ENCODE peak calls at places on chromosome 18, in five cellular contexts. H is NCI-H2029; B is stimulated activated CD4-positive, alpha-beta T cell treated with anti-CD3 and anti-CD28 coated beads, Interleukin-12 subunit alpha, Interleukin-12 subunit beta, amount 100 ng/mL, for 4 hours; T is iPS DF 6.9; C is kidney tubule cell. E is an unnamed sample.

GRCh38 chr18:49757513-49758262 is 55.6 kb downstream of the ACAA2 start:
- DNase-seq in H (no peak), B (no peak), T (no peak), C (no peak), E (no peak)

GRCh38 chr18:28007841-28008240 is 169.1 kb downstream of the CDH2 start:
- DNase-seq in H (no peak), B (no peak), T (no peak), C (peak), E (no peak)

GRCh38 chr18:66440433-66440832 is 163.5 kb downstream of the CDH19 start:
- DNase-seq in H (no peak), B (no peak), T (no peak), C (no peak), E (no peak)

GRCh38 chr18:42412281-42412680 is 457.2 kb downstream of the PIK3C3 start:
- DNase-seq in H (no peak), B (no peak), T (no peak), C (peak), E (no peak)

GRCh38 chr18:45830917-45831316 is 5.4 kb downstream of the SIGLEC15 start:
- DNase-seq in H (no peak), B (no peak), T (no peak), C (no peak), E (no peak)

GRCh38 chr18:70288851-70289328 is at the start of gene SOCS6:
- DNase-seq in H (peak), B (peak), T (no peak), C (peak), E (peak)

GRCh38 chr18:74515620-74516231 is 18.6 kb upstream of the CNDP1 start:
- DNase-seq in H (no peak), B (no peak), T (no peak), C (no peak), E (no peak)

GRCh38 chr18:75478996-75479870 is 51.7 kb upstream of the SMIM21 start:
- DNase-seq in H (peak), B (no peak), T (no peak), C (peak), E (no peak)

GRCh38 chr18:3848316-3848715 is 398.3 kb downstream of the TGIF1 start:
- DNase-seq in H (no peak), B (no peak), T (no peak), C (peak), E (no peak)

GRCh38 chr18:50879302-50880107 is 587 bp downstream of the ME2 start:
- DNase-seq in H (no peak), B (no peak), T (no peak), C (peak), E (no peak)

GRCh38 chr18:7789853-7790552 is 222.9 kb downstream of the PTPRM start:
- DNase-seq in H (peak), B (no peak), T (peak), C (peak), E (no peak)

GRCh38 chr18:66872277-66872676 is 268.4 kb upstream of the CDH19 start:
- DNase-seq in H (no peak), B (no peak), T (no peak), C (peak), E (no peak)